ENCODE peak calls at places on chromosomes 16 and 17, in seven cellular contexts. T is right atrium auricular region, G is tibial artery, A is mammary epithelial cell, D is tibial nerve, B is cardiac muscle cell, I is fibroblast of lung. P is an unnamed sample. For H3K9me3, the result is how much of the 10 kb centered on the place peaks cover.

GRCh38 chr16:57392694-57393093 is 11.9 kb upstream of the CCL17 start:
- DNase-seq in I (no peak), A (no peak), B (no peak), G (no peak), D (no peak), T (no peak), P (peak)

GRCh38 chr16:66491716-66492064 is 58.2 kb downstream of the TK2 start:
- DNase-seq in I (no peak), G (peak), A (no peak), B (no peak), T (no peak), D (no peak), P (no peak)

GRCh38 chr17:66275651-66276050 is 26.8 kb upstream of the PRKCA start:
- DNase-seq in B (peak), I (peak), D (no peak), T (no peak), A (peak), G (peak), P (peak)

GRCh38 chr17:8376302-8377067 is at the start of gene KRABD2:
- DNase-seq in B (peak), I (peak), G (peak), A (peak), D (peak), T (peak), P (peak)

GRCh38 chr16:85025781-85026653 is 1.6 kb upstream of the KIAA0513 start:
- DNase-seq in G (no peak), D (no peak), A (no peak), B (no peak), T (no peak), I (no peak), P (no peak)

GRCh38 chr17:42509409-42509808 is 26.6 kb upstream of the NAGLU start:
- DNase-seq in T (no peak), I (no peak), B (no peak), G (no peak), A (no peak), D (no peak), P (peak)

GRCh38 chr16:87178977-87179376 is 138.2 kb downstream of the C16orf95 start:
- DNase-seq in D (no peak), I (peak), B (peak), A (no peak), T (no peak), G (no peak), P (no peak)

GRCh38 chr16:51648521-51648920 is 497.5 kb upstream of the SALL1 start:
- DNase-seq in B (peak), I (peak), D (no peak), G (no peak), A (no peak), T (no peak), P (no peak)

GRCh38 chr17:21119247-21119944 is 7.4 kb upstream of the DHRS7B start:
- DNase-seq in A (peak), T (peak), B (peak), G (peak), D (peak), I (peak), P (peak)

GRCh38 chr16:29900102-29900887 is at the start of gene ASPHD1:
- DNase-seq in G (no peak), B (peak), A (peak), D (peak), I (peak), T (no peak), P (peak)

GRCh38 chr16:71542377-71542776 is 16.2 kb downstream of the CHST4 start:
- DNase-seq in A (peak), T (no peak), D (peak), G (peak), I (no peak), B (peak), P (no peak)

GRCh38 chr17:37519241-37519985 is 29.7 kb downstream of the DUSP14 start:
- DNase-seq in T (no peak), I (peak), G (no peak), A (no peak), D (no peak), B (peak), P (no peak)

GRCh38 chr17:79464310-79465010 is 146.4 kb downstream of the RBFOX3 start:
- DNase-seq in A (no peak), B (no peak), G (no peak), T (no peak), I (no peak), D (no peak), P (no peak)

GRCh38 chr17:62064791-62065563 is at the start of gene MED13:
- DNase-seq in I (peak), A (peak), G (peak), T (peak), B (peak), D (peak), P (peak)

GRCh38 chr17:32275060-32276042 is 9.7 kb downstream of the RHBDL3 start:
- DNase-seq in D (no peak), B (peak), I (peak), G (no peak), A (peak), T (no peak), P (no peak)

GRCh38 chr16:82456683-82457082 is 170.1 kb upstream of the CDH13 start:
- DNase-seq in I (peak), D (peak), B (peak), T (no peak), A (peak), G (peak), P (peak)

GRCh38 chr17:79626156-79626890 is 15.5 kb upstream of the RBFOX3 start:
- DNase-seq in D (no peak), T (no peak), A (no peak), G (peak), B (no peak), I (no peak), P (no peak)

GRCh38 chr17:5011928-5012327 is 14.2 kb downstream of the KIF1C start:
- DNase-seq in I (peak), B (peak), A (peak), D (no peak), G (no peak), T (no peak), P (no peak)

DNA sequence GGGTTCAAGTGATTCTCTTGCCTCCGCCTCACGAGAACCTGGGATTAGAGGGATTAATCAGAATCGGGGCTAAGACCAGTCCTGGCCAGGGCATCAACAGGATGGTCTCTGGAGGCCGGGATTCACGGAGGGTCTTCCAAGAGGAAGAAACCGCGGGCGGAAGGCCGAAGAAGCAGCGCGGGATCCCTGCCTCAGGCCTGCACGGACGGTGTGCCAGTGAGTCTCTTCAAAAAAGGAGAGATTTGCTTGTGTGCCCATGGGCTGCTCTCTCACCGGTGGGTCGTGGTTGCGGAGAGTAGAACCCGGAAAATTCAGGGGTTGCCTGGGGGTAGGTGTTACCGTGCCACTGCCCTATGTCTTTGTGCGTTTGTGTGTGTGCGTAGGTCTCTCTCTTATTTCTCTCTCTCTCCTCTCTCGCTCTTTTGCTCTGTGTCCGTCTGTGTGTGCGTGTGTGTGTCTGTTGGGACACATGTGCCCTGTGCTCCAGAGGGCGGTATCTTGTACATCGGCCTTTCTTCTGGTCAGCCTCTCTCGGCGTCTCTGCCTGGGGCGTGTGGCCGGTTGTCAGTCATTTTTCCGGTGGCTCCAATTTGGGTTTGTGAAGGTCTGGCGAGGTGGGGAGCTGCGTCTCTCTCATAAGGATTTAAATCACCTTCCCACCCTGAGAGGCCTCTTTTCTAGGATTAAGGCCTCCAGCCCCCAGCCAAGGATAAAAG is 613.2 kb downstream of the KCNJ18 start:
- DNase-seq in I (no peak), B (no peak), T (no peak), A (no peak), G (no peak), D (no peak), P (no peak)
- H3K9me3 ChIP-seq in I (under half), B (under half), T (under half), A (under half), G (under half), D (under half), P (under half)

DNA sequence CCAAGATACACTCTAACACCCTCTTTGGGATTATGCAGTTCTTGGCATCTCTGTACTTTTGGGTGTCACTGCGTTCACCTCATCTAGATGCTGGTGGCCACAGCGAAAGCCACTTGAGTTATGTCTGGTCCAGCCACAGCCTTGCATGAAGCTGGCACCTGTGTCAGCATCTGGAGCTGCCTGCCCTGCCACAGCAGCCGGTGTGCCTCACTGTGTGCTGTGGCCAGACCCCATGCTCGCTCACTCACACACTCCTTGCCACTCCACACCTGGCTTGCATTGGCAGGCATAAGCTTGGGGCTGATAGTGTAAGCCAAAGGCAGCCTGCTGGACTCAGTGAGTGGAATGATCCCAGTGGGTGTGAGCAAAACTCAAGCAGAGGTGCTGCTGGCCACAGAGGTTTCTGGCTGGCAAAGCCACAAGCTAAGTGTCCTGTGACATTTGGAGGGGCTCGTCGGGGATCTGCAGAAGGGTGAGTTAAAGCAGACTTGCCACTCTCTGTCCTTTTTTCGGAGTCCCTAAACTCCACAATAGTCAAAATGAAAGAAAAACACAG is 442.7 kb upstream of the CDH8 start:
- DNase-seq in B (no peak), G (no peak), D (no peak), A (no peak), I (no peak), T (no peak), P (no peak)
- H3K9me3 ChIP-seq in B (under half), G (under half), D (under half), A (under half), I (under half), T (under half), P (under half)

GRCh38 chr17:17426184-17426583 is 50.6 kb upstream of the MED9 start:
- DNase-seq in T (no peak), G (no peak), D (no peak), I (no peak), B (no peak), A (no peak), P (no peak)

GRCh38 chr17:17425591-17425990 is 51.2 kb upstream of the MED9 start:
- DNase-seq in A (no peak), I (no peak), B (peak), G (no peak), T (no peak), D (no peak), P (no peak)

GRCh38 chr17:17425005-17425404 is 51.8 kb upstream of the MED9 start:
- DNase-seq in I (no peak), D (no peak), B (no peak), T (no peak), A (no peak), G (no peak), P (no peak)

GRCh38 chr17:17423656-17424055 is 53.1 kb upstream of the MED9 start:
- DNase-seq in A (no peak), I (no peak), B (no peak), T (no peak), D (no peak), G (no peak), P (no peak)

DNA sequence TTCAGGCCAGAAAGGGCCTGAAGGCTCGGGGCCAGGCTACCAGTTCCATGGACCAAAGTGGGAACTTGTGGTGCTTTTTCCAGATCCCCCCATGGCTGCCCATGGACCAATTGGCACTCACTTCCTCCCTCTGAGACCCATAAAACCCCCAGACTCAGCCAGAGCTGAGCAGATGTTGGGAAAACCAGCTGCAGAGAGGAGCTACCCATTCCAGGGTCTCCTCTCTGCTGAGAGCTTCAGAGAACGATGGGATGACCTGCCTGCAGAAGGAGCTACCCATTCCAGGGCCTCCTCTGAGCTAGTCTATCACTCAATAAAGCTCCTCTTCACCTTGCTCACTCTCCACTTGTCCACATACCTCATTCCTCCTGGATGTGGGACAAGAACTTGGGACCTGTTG is 52.2 kb upstream of the MED9 start:
- DNase-seq in A (no peak), I (no peak), D (no peak), T (no peak), G (no peak), B (no peak), P (no peak)
- H3K9me3 ChIP-seq in A (under half), I (under half), D (under half), T (under half), G (under half), B (under half), P (under half)

GRCh38 chr17:9772658-9773057 is 18.7 kb downstream of the DHRS7C start:
- DNase-seq in G (no peak), T (no peak), B (no peak), D (no peak), I (no peak), A (no peak), P (no peak)

GRCh38 chr17:9767432-9767991 is 23.9 kb downstream of the DHRS7C start:
- DNase-seq in G (no peak), T (no peak), A (no peak), I (no peak), D (no peak), B (no peak), P (no peak)

GRCh38 chr17:9769036-9769695 is 22.2 kb downstream of the DHRS7C start:
- DNase-seq in A (no peak), G (no peak), B (no peak), I (no peak), D (no peak), T (peak), P (no peak)

GRCh38 chr17:9768381-9768934 is 22.9 kb downstream of the DHRS7C start:
- DNase-seq in D (no peak), T (no peak), A (peak), B (peak), G (no peak), I (peak), P (no peak)

DNA sequence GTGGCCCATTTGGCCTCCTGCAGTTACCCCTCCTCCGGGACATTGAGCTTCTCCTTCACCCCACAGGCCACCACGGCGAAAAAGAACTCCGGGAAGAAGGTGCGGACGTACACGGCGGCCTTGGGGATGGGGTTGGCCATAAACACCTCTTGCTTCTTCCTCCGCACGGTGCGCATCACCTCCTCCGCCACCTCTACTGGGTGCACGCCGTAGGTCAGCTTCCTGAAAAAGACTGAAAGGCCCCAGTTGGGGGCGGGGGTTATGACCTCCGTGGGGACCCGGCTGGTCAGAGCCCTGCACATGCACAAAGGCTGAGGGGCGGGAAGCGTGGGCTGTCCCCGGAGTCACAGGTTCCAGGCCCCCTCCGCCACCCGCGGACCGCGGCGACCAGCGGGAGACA is 19.9 kb downstream of the DHRS7C start:
- DNase-seq in D (no peak), A (no peak), B (no peak), I (no peak), G (no peak), T (no peak), P (no peak)
- H3K9me3 ChIP-seq in D (under half), A (under half), B (under half), I (under half), G (under half), T (under half), P (under half)

GRCh38 chr16:35365675-35366074 is 1906.3 kb downstream of the TP53TG3F start:
- DNase-seq in I (no peak), T (no peak), A (peak), D (no peak), B (no peak), G (no peak), P (no peak)

DNA sequence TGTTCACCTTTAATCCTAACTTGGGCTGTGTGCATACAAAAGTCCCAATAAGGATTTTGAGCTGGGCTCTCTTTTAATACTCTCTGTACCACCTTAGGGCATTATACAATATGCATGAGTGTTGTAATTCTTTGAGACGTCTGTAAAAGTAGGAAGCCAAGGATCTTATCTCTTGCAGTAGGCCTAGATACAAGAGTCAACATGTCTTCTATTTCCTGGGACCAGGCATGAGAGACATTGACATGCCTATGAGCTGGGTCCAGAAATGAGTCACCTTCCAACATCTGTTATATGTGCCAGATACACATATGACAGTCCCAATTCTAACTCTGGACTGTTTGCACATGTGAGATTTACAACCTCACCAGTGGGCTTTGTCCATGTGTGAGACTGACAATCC is 1911.2 kb downstream of the TP53TG3F start:
- DNase-seq in T (no peak), I (no peak), G (no peak), A (peak), D (no peak), B (no peak), P (no peak)
- H3K9me3 ChIP-seq in T (under half), I (under half), G (under half), A (under half), D (under half), B (under half), P (under half)

DNA sequence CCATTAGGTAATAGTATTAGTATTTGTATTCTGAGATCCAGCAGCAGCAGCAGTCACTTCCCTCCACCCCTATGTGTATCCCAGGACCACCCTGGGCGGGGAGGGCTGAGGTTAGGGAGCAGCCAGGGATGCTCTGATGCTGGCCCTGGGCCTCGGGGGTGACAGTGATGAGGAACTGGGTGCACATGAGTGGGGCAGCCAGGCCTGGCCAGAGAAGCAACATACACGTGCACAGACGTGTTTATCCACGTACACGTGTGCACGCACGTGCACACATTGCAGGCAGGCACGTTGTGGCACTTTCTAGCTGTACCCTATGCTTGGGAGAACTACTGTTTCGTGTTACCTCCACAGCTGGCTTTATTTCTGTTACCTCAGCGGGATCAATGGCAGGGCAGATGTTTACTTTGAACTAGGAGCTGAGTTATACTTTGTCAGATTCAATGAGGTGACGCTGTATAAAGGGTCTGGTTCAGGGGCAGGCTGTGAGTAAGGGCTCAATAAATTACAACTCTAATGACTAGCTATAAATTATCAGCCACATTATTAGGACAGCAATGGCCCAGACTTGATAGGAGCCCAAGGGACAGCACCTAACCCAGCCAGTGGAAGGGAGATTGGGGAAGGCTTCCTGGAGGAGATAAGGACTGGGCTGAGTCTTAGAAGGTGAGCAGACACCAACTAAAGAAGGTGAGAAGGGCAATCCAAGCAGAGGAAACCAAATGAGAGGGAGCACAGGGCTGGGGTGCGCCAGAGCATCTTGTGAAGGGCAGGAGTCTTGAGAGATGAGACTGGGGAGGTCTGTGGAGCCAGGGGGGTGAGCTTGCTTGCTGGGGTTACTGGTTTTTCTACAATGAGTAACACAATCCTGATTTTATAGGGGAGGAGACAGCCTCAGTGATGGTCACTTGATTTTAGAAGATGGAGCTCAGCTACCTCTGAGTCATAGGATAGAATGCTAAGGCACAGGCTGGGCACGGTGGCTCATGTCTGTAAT is 22.4 kb upstream of the CA4 start:
- DNase-seq in B (no peak), D (no peak), I (no peak), A (no peak), G (no peak), T (peak), P (peak)
- H3K9me3 ChIP-seq in B (under half), D (under half), I (under half), A (under half), G (under half), T (under half), P (under half)

DNA sequence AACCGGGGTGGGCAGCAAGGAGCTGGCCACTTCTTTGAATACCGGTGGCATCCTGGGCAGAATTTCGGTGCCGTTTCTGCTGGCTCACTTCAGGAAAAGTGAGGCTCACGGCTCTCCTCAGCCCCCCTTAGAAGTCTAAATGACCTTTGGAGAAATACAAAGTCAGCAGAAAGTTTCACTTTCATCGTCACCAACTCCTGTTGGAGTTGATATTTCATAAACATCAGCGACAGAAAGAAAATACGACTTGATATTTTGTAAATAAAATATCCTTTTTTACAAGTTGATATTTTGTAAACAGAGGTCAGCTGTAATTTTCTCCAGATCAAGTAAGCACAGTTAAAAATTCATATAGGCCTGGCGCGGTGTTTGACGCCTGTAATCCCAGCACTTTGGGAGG is 781 bp downstream of the ZNF75A start:
- DNase-seq in T (no peak), B (no peak), D (no peak), G (no peak), A (no peak), I (no peak), P (no peak)
- H3K9me3 ChIP-seq in T (half or more), B (under half), D (half or more), G (half or more), A (under half), I (under half), P (under half)

P was measured in prostate gland.